ENCODE peak calls at places on chromosome 3, in four cellular contexts. L is neural crest cell, V is RWPE2, I is PC-9. Z is an unnamed sample.

GRCh38 chr3:143671641-143672040 is 176.6 kb downstream of the SLC9A9 start:
- DNase-seq in L (no peak), V (no peak), I (no peak), Z (no peak)

GRCh38 chr3:124115965-124116364 is 124.0 kb upstream of the ROPN1 start:
- DNase-seq in L (no peak), V (no peak), I (no peak), Z (no peak)

GRCh38 chr3:146218880-146219866 is 31.7 kb downstream of the PLSCR4 start:
- DNase-seq in L (peak; percentile 23), V (no peak), I (peak; percentile 18), Z (no peak)

GRCh38 chr3:12966847-12967750 is 106.1 kb downstream of the IQSEC1 start:
- DNase-seq in L (peak; percentile 32), V (no peak), I (no peak), Z (no peak)

GRCh38 chr3:52238761-52239701 is at the start of gene TWF2:
- DNase-seq in L (peak; percentile 76), V (peak; percentile 69), I (peak; percentile 84), Z (peak; percentile 92)

GRCh38 chr3:17605032-17605431 is 137.4 kb downstream of the TBC1D5 start:
- DNase-seq in L (no peak), V (no peak), I (peak; percentile 6), Z (no peak)

GRCh38 chr3:36992806-36993325 is at the start of gene EPM2AIP1:
- DNase-seq in L (no peak), V (peak; percentile 98), I (no peak), Z (peak; percentile 99)

GRCh38 chr3:101303089-101303731 is 17.2 kb downstream of the IMPG2 start:
- DNase-seq in L (no peak), V (no peak), I (no peak), Z (no peak)

GRCh38 chr3:49081429-49081828 is 12.4 kb downstream of the QRICH1 start:
- DNase-seq in L (no peak), V (no peak), I (no peak), Z (peak; percentile 46)

DNA sequence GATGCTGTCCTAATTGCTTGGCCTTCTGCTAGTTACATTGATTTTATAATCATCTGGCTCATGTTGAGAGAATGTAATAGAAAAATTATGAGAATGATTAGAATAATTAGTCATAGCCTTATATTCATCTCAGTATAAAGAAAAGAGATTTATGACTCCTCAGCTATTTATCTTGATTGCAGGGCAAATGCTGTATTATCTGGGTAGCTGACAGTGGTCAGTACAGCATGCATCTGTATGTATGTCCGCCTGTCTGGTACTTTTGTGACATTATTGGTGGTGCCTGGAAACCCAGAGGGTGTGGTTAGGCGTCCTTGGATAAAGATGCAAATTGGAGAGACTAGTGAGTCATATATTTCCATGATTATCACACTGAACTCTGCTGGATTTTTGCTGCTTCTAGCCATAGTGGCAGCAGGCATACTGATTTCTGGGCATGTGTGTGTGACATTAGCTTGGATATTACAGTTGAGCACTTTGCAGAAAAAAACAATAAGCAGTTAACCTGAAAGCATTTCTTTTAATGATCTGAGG is 120.7 kb downstream of the FEZF2 start:
- DNase-seq in L (no peak), V (no peak), I (no peak), Z (no peak)
- TF ChIP-seq CTCF in L (no peak), V (no peak), I (no peak), Z (no peak)

GRCh38 chr3:14837864-14838263 is 19.1 kb downstream of the FGD5 start:
- DNase-seq in L (no peak), V (no peak), I (no peak), Z (no peak)

GRCh38 chr3:14842277-14842676 is 23.5 kb downstream of the FGD5 start:
- DNase-seq in L (no peak), V (no peak), I (no peak), Z (no peak)

GRCh38 chr3:14841836-14842235 is 23.1 kb downstream of the FGD5 start:
- DNase-seq in L (no peak), V (no peak), I (no peak), Z (no peak)

GRCh38 chr3:14837188-14837587 is 18.4 kb downstream of the FGD5 start:
- DNase-seq in L (no peak), V (no peak), I (no peak), Z (no peak)

DNA sequence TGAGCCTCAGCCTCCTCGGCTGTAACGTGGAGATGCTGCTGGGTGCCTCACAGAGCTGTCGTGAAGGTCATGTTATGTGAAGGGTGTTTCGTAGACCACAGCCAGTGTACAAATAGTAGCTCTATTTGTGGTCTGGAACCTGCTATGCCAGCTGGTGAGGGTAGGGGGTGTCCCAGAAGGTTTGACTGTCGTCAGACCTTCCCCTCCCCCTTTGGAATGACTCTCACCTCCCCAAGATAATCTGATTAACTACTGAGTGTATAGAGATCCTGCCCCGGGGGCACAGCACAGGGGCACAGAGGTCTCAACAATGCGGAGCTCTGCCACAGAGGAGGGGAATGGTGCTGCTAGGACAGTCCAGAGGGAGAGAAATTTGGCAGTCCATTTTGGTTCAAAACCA is 20.5 kb downstream of the FGD5 start:
- DNase-seq in L (no peak), V (no peak), I (no peak), Z (no peak)
- TF ChIP-seq CTCF in L (no peak), V (no peak), I (no peak), Z (no peak)

GRCh38 chr3:77652624-77653023 is 612.7 kb downstream of the ROBO2 start:
- DNase-seq in L (no peak), V (no peak), I (no peak), Z (no peak)
- TF ChIP-seq CTCF in L (no peak), V (no peak), I (no peak), Z (no peak)

GRCh38 chr3:157767602-157768001 is 264.4 kb upstream of the VEPH1 start:
- DNase-seq in L (no peak), V (no peak), I (no peak), Z (no peak)

GRCh38 chr3:157763644-157764043 is 260.4 kb upstream of the VEPH1 start:
- DNase-seq in L (no peak), V (no peak), I (no peak), Z (no peak)

DNA sequence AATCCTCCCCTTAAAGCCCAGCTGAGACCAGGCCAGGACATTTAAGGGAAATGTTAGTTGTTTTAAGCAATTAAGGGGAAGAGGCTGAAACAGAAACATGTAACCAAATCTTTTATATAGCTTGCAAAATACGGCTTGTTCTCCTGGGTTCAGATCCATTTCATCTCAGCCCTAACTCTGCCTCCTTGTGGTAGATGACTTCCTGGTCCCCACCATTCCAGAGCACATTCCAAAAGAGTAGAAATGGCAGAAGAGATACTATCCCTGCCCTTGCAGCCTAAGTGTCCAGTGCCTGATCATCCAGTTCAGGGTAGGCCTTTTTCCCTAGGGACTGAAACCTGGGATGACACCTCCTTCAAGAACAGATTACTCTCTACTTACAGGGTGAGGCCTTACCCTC is 266.2 kb upstream of the VEPH1 start:
- DNase-seq in L (no peak), V (no peak), I (no peak), Z (no peak)
- TF ChIP-seq CTCF in L (no peak), V (no peak), I (no peak), Z (no peak)

DNA sequence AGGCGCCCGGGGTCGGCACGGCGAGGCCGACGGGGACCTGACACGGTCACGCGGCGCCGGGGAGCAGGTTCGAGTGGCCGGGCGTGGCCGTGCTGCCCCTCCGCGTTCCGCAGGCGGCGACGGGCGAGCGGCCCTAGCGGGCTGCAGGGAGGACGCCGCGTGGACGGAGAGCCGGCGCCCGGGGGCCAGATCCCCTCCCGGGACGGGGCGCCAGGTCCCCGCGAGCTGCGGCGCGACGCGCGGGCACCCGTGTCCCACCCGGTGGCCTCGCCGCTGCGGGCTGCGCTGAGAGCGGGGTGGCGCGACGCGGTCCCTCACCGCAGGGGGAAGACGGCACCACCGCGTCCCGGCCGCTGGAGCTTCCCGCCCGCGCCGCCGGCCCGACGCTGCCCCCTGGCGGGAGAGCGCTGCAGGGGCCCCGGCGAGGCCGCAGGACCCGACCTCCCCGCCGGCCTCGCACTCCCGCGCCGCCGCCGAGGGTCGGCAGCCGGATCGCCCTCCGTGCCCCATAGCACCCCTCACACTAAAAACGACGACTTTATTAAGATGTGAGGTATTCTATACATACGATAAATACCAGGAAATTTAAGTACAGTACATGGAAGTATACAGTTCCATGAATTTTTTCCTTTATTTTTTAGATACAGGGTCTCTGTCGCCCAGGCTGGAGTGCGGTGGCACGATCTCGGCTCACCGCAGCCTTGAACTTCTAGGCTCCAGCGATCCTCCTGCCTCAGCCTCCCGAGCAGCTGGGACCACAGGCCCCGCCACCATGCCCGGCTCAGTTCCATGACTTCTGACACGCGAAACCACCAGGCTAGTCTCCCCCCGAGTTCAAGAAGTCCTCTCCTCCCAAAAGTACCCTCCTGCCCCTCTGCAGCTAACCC is 1.3 kb upstream of the PIGZ start:
- DNase-seq in L (peak; percentile 68), V (no peak), I (peak; percentile 80), Z (no peak)
- TF ChIP-seq CTCF in L (peak; percentile 86), V (peak; percentile 97), I (peak; percentile 72), Z (peak; percentile 84)

DNA sequence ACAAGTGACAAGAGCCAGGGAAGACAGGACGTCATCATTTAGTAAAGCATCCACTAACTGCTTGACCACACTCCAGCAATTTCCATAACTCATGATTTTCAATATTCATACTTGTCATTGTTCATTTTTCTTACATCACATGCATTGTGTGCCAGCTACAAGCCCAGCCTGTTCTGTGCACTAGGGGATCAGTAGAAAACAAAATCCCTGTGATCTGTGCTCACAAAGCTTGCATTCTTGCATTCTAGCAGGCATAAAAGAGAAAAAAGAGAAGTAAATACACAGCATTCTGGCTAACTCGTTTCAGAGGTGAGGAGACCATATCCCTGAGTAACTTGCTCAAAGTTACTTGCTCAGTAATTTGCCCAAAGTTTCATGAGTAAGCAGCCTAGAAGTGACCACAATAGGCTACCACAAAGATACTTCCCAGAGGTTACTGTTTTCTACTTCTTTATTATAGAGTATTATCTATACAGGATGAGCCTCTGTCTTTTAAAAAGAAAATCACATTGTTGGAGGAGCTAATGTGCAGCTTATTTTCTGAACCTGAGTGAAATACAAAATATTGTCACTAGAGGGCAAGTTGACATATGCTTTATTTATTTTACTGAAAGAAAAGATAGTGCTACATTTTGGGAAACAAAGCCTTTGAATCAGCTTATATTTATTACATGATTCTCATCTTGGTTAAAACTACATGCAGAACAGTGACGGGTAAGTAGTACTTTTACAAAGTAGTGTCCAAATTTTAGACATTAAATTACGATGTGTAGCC is 701.4 kb upstream of the LMCD1 start:
- DNase-seq in L (no peak), V (no peak), I (no peak), Z (no peak)
- TF ChIP-seq CTCF in L (peak; percentile 62), V (peak; percentile 23), I (peak; percentile 43), Z (peak; percentile 75)

Z was measured in chondrocyte.